ENCODE peak calls at places on chromosomes 12 and 14, in five cellular contexts. C, N, S, E and R are unnamed samples.
A peak's percentile ranks its signal among the peaks of the same experiment; 100 is the strongest.

GRCh38 chr12:12562016-12562483 is 613 bp downstream of the DUSP16 start:
- DNase-seq in C (peak; percentile 37), N (peak; percentile 33), S (no peak), E (no peak), R (no peak)

GRCh38 chr14:104423715-104424405 is 155.7 kb upstream of the C14orf180 start:
- DNase-seq in C (no peak), N (no peak), S (peak; percentile 50), E (no peak), R (no peak)

GRCh38 chr12:111443086-111443485 is 37.4 kb downstream of the SH2B3 start:
- DNase-seq in C (no peak), N (no peak), S (no peak), E (no peak), R (no peak)

GRCh38 chr14:72574687-72575086 is 319.2 kb downstream of the DPF3 start:
- DNase-seq in C (no peak), N (no peak), S (no peak), E (no peak), R (no peak)

GRCh38 chr12:38469689-38470088 is 153.1 kb downstream of the ALG10B start:
- DNase-seq in C (no peak), N (no peak), S (no peak), E (no peak), R (no peak)

GRCh38 chr12:121232163-121232562 is 22.2 kb downstream of the P2RX4 start:
- DNase-seq in C (no peak), N (no peak), S (no peak), E (no peak), R (no peak)

GRCh38 chr12:12560587-12561304 is 1.9 kb downstream of the DUSP16 start:
- DNase-seq in C (peak; percentile 57), N (peak; percentile 83), S (peak; percentile 70), E (peak; percentile 72), R (peak; percentile 53)

GRCh38 chr12:71938728-71939385 is at the start of gene TPH2:
- DNase-seq in C (peak; percentile 58), N (peak; percentile 61), S (no peak), E (peak; percentile 26), R (peak; percentile 43)

GRCh38 chr12:14935031-14935430 is 3.3 kb downstream of the ERP27 start:
- DNase-seq in C (no peak), N (no peak), S (no peak), E (no peak), R (no peak)

GRCh38 chr14:76644875-76645518 is 116.3 kb upstream of the VASH1 start:
- DNase-seq in C (peak; percentile 15), N (peak; percentile 39), S (no peak), E (no peak), R (peak; percentile 6)

GRCh38 chr12:14514154-14514842 is 53.4 kb downstream of the PLBD1 start:
- DNase-seq in C (peak; percentile 19), N (peak; percentile 23), S (no peak), E (peak; percentile 63), R (peak; percentile 11)

GRCh38 chr14:76768201-76768656 is 7.0 kb downstream of the VASH1 start:
- DNase-seq in C (no peak), N (no peak), S (peak; percentile 89), E (peak; percentile 71), R (no peak)

GRCh38 chr14:42872775-42873174 is 1266.1 kb downstream of the LRFN5 start:
- DNase-seq in C (no peak), N (no peak), S (no peak), E (no peak), R (no peak)

GRCh38 chr12:106583578-106584103 is 837 bp downstream of the RFX4 start:
- DNase-seq in C (peak; percentile 22), N (peak; percentile 56), S (no peak), E (no peak), R (no peak)

GRCh38 chr12:6774557-6775062 is 2.3 kb downstream of the LAG3 start:
- DNase-seq in C (no peak), N (no peak), S (no peak), E (no peak), R (no peak)

GRCh38 chr14:61677469-61677868 is 17.8 kb upstream of the HIF1A start:
- DNase-seq in C (no peak), N (no peak), S (no peak), E (no peak), R (no peak)

GRCh38 chr12:132560421-132560830 is 50.0 kb downstream of the LRCOL1 start:
- DNase-seq in C (no peak), N (peak; percentile 39), S (no peak), E (no peak), R (no peak)

GRCh38 chr12:132560831-132561783 is 49.3 kb downstream of the LRCOL1 start:
- DNase-seq in C (peak; percentile 65), N (peak; percentile 82), S (no peak), E (peak; percentile 46), R (no peak)

GRCh38 chr12:132562489-132563045 is 47.8 kb downstream of the LRCOL1 start:
- DNase-seq in C (no peak), N (no peak), S (no peak), E (no peak), R (no peak)

GRCh38 chr12:132559652-132560420 is 50.5 kb downstream of the LRCOL1 start:
- DNase-seq in C (peak; percentile 41), N (peak; percentile 53), S (no peak), E (no peak), R (peak; percentile 2)

DNA sequence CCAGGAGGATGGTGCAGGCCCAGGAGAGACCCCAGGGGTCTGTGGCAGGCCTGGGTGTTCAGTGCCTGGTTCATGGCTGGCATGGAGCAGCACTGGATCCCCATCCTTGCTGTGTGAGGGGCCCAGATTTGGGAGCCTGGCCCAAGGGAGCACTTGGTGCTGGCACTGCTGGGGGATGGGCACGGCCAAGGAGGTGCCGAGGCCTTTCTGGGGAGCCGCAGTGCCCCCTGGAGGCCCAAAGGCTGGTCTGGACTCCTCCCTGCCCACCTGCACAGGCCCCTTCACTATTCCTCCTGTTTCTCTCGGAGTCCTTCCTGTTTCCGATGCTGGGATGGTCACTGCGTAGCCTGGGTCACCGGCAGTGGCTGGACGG is 48.6 kb downstream of the LRCOL1 start:
- DNase-seq in C (no peak), N (peak; percentile 54), S (no peak), E (no peak), R (no peak)
- TF ChIP-seq CTCF in C (peak; percentile 48), N (peak; percentile 16), S (no peak), E (no peak), R (no peak)

DNA sequence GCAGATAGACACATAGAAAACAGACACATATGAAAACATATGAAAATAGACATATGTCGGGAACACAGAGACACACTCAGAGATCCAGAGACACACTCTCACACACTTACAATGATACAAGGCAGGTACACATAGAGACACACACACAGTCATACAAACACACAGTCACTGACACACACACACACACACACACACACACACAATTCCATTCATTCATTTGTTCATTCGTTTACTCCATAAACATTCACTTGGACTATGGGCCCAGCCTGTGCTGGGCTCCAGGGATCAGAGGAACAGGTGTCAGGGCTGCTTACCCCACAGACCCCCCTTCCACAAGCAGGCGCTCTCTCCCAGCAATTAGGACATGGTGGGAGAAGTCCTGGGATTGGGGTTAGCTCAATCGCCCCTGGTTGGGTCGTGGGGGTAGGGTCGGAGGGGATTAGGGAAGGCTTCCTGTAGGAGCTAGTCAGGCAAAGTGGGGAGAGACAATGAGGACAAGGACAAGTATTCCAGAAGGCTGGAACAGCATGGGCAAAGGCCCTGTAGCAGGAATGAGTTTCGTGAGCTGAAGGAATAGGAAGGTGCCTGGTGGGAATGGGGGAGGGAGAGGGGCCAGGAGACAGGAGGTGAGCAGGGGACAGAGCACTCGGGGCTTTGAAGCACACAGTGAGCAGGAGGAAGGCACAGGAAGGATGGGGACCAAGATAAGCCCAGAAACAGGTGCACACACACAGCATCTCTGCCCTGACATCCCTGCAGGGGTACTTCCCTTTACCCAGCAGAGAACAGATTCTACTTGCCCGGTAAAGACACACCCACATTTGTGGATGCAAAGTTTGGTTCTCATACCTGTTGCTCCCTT is 6.5 kb downstream of the RASAL1 start:
- DNase-seq in C (no peak), N (no peak), S (no peak), E (no peak), R (no peak)
- TF ChIP-seq CTCF in C (no peak), N (no peak), S (no peak), E (no peak), R (no peak)

DNA sequence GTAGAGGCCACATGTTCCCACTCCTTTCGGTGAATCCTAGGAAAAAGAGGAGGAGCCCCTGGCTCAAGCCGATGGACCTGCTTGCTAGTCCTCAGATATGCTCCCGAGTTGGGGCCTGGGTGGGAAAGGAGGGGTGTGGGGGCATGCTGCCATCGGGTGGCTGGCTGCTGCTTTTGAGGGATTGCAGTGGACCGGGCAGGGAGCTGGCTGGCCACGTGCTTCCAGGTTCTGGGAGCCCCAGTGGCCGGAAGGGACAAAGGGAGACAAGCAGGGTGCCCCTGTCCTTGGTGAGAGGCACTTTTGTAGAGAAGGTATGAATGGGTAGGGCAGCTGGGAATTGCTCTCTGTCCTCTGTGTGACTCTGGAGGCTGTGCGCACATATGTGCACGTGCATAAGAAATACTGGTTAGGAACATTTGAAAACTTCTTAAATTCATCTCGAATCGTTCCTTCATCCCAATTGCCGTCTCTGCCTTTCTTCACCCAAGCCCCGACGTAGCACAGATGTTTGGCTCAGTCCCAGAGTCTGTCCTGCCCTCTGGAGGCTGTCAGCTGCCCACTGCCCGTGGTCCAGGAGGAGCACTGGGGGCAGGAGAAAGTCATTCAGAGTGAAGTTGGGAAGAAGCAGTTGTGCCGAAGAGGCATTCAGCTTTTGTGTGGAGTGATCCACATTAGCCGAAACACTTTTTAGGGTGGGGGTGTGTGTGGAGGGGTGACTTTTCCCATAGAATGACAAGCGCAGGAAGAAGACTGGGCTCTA is 124.7 kb downstream of the TSPAN9 start:
- DNase-seq in C (no peak), N (no peak), S (no peak), E (no peak), R (no peak)
- TF ChIP-seq CTCF in C (no peak), N (no peak), S (no peak), E (no peak), R (no peak)

DNA sequence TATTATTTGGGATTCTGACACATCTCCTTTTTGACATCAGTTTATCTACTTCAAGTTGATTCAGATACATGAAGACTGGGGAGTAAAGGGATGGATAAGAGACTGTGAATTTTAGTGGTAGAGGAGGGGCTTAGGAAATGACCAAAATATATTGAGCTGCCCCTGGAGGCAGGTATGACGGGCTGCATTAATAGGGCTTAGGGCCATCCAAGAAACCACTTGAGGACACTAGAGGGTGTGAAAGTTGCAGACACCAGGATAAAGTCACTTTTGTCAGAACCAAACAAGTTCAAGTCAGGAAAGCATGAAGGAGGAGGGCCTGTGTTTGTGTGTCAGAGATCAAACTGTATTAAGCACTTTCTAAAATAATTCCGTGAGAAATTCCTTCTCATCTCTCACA is 137.1 kb downstream of the SLC38A1 start:
- DNase-seq in C (no peak), N (peak; percentile 50), S (no peak), E (no peak), R (peak; percentile 5)
- TF ChIP-seq CTCF in C (no peak), N (peak; percentile 25), S (no peak), E (no peak), R (peak; percentile 49)